ENCODE peak calls at places on chromosome 21, in five cellular contexts. D, T, J, I and Q are unnamed samples.

GRCh38 chr21:35159881-35160280 is 110.8 kb upstream of the RUNX1 start:
- DNase-seq in I (no peak), T (peak; percentile 96), D (no peak), J (no peak), Q (no peak)

GRCh38 chr21:21622460-21623234 is 624.4 kb downstream of the NCAM2 start:
- DNase-seq in J (no peak), D (no peak), T (no peak), I (no peak), Q (no peak)

GRCh38 chr21:17454315-17455027 is 58.4 kb upstream of the CXADR start:
- DNase-seq in J (no peak), T (peak; percentile 93), D (peak; percentile 52), I (peak; percentile 45), Q (peak; percentile 78)

GRCh38 chr21:36769051-36769867 is 70.3 kb downstream of the SIM2 start:
- DNase-seq in J (no peak), T (peak; percentile 36), D (no peak), I (no peak), Q (no peak)

GRCh38 chr21:36699026-36699545 is at the start of gene SIM2:
- DNase-seq in D (no peak), T (peak; percentile 30), I (no peak), J (peak; percentile 64), Q (peak; percentile 62)

GRCh38 chr21:16196521-16197208 is 466.9 kb downstream of the USP25 start:
- DNase-seq in I (no peak), D (no peak), T (peak; percentile 47), J (no peak), Q (no peak)

GRCh38 chr21:38129711-38130110 is 127.1 kb upstream of the KCNJ15 start:
- DNase-seq in J (no peak), I (no peak), T (no peak), D (no peak), Q (no peak)

GRCh38 chr21:20882462-20883415 is 115.5 kb upstream of the NCAM2 start:
- DNase-seq in J (no peak), I (no peak), T (peak; percentile 51), D (no peak), Q (peak; percentile 53)

GRCh38 chr21:45504516-45505415 is 37.5 kb downstream of the SLC19A1 start:
- DNase-seq in I (no peak), T (no peak), J (peak; percentile 56), D (no peak), Q (no peak)

GRCh38 chr21:23601549-23601948 is 2005.7 kb downstream of the MRPL39 start:
- DNase-seq in D (no peak), T (no peak), J (no peak), I (no peak), Q (no peak)

GRCh38 chr21:37503848-37504467 is 137.4 kb downstream of the DYRK1A start:
- DNase-seq in J (no peak), I (no peak), T (peak; percentile 65), D (no peak), Q (no peak)

GRCh38 chr21:35189077-35189863 is 140.2 kb upstream of the RUNX1 start:
- DNase-seq in T (peak; percentile 96), I (no peak), D (peak; percentile 81), J (no peak), Q (no peak)

GRCh38 chr21:36209626-36210171 is 53.1 kb downstream of the DOP1B start:
- DNase-seq in J (no peak), I (no peak), T (peak; percentile 83), D (peak; percentile 36), Q (peak; percentile 26)

GRCh38 chr21:25572895-25573310 is 34.4 kb downstream of the MRPL39 start:
- DNase-seq in D (no peak), T (no peak), I (no peak), J (no peak), Q (no peak)

GRCh38 chr21:34845521-34846213 is 176.9 kb downstream of the CLIC6 start:
- DNase-seq in I (peak; percentile 75), D (no peak), T (peak; percentile 88), J (peak; percentile 72), Q (no peak)

GRCh38 chr21:32456497-32456918 is 44.0 kb downstream of the EVA1C start:
- DNase-seq in D (no peak), J (no peak), T (peak; percentile 87), I (no peak), Q (no peak)

GRCh38 chr21:37159053-37159776 is 86.2 kb downstream of the TTC3 start:
- DNase-seq in I (no peak), J (no peak), D (no peak), T (no peak), Q (no peak)

GRCh38 chr21:45528981-45529784 is 13.1 kb downstream of the SLC19A1 start:
- DNase-seq in J (peak; percentile 68), I (no peak), D (no peak), T (no peak), Q (no peak)

GRCh38 chr21:45542667-45543370 is 579 bp upstream of the SLC19A1 start:
- DNase-seq in D (no peak), J (peak; percentile 70), T (no peak), I (no peak), Q (peak; percentile 7)

GRCh38 chr21:36241717-36242116 is 78.3 kb upstream of the MORC3 start:
- DNase-seq in D (no peak), I (no peak), T (no peak), J (no peak), Q (no peak)

GRCh38 chr21:17391811-17392340 is 121.0 kb upstream of the CXADR start:
- DNase-seq in D (no peak), J (no peak), I (no peak), T (no peak), Q (no peak)

GRCh38 chr21:25183577-25183976 is 423.7 kb downstream of the MRPL39 start:
- DNase-seq in I (no peak), J (no peak), T (no peak), D (no peak), Q (no peak)

GRCh38 chr21:21101911-21102310 is 103.7 kb downstream of the NCAM2 start:
- DNase-seq in I (no peak), D (no peak), T (peak; percentile 49), J (no peak), Q (peak; percentile 35)

GRCh38 chr21:17270234-17270633 is 242.6 kb upstream of the CXADR start:
- DNase-seq in T (peak; percentile 72), I (no peak), D (peak; percentile 3), J (no peak), Q (no peak)

DNA sequence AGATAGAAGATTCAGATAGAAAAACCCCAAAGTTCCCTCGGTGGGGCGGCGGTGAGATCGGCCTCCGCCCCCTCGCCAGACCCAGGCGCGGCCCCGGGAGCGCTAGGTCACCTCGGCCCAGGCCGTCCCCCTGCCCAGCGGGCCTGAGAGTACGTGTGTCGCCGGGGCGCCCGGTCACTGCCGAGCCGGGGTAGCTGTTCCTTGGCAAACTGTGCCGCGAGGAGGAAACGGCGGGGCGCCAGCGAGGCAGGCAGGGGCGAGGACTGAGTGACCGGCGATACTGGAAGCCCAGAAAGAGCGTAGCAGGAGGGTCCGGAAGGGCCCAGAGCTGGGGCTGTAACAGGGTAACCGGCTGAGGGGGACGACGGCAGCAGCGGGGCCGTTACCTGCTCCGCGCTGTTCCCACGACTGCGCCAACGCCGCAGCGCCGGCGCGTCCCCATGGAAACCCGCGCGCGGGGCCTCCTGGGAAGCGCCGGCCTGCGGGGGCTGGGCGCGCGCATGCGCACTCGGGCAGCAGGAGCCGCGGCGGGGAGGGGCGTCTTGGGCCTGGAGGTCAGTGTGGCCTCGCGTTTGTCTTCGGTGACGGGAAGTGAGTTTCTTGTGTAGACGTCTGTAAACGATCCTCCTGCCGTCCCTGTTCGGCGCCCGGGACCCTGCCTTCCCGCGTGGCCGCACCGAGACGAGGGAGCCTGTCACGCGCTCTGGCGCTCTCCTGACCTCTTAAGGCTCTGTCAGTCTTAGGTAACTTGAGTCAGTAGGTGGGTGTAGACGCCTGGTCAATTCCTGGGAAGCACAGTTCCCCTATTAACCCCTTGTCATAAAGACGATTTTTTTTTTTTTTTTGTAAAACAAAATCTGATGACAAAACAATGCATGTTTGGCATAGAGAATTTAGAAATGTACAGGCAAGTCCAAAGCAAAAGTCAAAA is at the start of gene LCA5L:
- DNase-seq in T (peak; percentile 84), D (peak; percentile 71), I (no peak), J (peak; percentile 97), Q (peak; percentile 98)
- TF ChIP-seq CTCF in T (no peak), D (peak; percentile 24), I (no peak), J (no peak), Q (no peak)

DNA sequence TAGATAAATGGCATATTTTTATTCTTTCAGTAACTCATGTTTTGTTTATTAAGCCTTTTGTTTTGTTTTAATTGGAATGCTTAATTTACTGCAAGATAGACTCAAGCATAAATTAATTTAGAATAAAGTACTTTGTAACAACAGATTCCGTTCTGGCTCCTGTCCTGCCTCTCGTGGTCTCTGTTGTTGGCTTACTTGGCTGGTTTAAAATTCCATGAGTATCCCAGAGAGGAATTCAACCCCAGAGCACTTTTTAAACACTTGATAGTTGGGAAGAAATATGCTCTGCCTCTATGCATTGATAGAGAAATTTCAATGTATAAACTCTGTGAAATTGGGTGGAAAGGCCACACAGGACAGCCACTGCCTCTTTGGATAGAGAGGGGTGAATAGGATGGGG is 89.7 kb downstream of the ATP5PO start:
- DNase-seq in J (no peak), I (no peak), T (peak; percentile 65), D (peak; percentile 10), Q (no peak)
- TF ChIP-seq CTCF in J (no peak), I (no peak), T (no peak), D (no peak), Q (no peak)

DNA sequence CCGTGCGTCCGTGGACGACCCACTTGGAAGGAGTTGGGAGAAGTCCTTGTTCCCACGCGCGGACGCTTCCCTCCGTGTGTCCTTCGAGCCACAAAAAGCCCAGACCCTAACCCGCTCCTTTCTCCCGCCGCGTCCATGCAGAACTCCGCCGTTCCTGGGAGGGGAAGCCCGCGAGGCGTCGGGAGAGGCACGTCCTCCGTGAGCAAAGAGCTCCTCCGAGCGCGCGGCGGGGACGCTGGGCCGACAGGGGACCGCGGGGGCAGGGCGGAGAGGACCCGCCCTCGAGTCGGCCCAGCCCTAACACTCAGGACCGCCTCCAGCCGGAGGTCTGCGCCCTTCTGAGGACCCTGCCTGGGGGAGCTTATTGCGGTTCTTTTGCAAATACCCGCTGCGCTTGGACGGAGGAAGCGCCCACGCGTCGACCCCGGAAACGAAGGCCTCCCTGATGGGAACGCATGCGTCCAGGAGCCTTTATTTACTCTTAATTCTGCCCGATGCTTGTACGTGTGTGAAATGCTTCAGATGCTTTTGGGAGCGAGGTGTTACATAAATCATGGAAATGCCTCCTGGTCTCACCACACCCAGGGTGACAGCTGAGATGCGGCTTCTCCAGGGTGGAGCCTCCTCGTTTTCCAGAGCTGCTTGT is 32.4 kb downstream of the PRMT2 start:
- DNase-seq in I (no peak), J (no peak), T (peak; percentile 27), D (no peak), Q (peak; percentile 47)
- TF ChIP-seq CTCF in I (no peak), J (no peak), T (no peak), D (no peak), Q (no peak)

DNA sequence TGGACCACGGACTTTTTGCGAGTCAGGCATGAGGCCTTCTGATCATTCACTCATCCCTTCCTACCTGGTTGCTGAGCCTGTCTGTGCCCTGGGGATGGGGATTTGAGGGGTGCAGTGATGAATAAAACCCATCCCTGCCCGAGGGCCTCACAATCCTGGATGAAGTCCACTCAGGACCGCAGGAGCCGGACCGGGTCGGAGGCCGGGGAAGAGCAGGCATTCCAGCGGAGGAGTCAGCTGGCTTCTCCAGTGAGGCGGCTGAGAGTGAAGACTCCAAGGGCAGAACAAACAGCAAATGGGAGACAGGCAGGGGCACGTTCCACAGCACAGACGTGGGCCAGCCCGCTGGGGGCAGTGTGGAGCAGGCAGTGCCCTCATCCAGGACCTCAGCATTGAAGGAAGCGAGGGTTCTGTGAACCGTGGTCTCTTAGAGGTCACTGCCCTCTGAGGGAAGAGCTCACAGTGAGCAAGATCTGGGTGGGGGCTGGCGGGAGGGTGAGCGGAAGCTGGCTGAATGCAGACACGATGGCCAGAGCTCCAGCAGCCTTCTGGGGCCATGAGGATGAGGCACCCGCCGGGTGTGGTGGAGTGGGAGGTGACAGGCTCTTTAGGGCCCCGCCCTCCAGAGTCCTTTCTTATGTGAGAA is 10.9 kb upstream of the LRRC3 start:
- DNase-seq in T (no peak), I (no peak), D (no peak), J (peak; percentile 46), Q (peak; percentile 54)
- TF ChIP-seq CTCF in T (peak; percentile 21), I (no peak), D (no peak), J (peak; percentile 10), Q (peak; percentile 37)